ENCODE peak calls at places on chromosomes 16 and 17, in seven cellular contexts. W is stimulated activated CD4-positive, alpha-beta T cell treated with anti-CD3 and anti-CD28 coated beads, Interleukin-4, amount 100 ng/mL, for 24 hours; C is retina; H is fibroblast of mammary gland; J is GM13976; X is CD14-positive monocyte; T is ovary. Q is an unnamed sample.

GRCh38 chr16:67101683-67102082 is 8.1 kb upstream of the PHAF1 start:
- DNase-seq in W (peak; percentile 8), C (no peak), H (peak; percentile 60), J (no peak), X (no peak), T (no peak), Q (no peak)

GRCh38 chr16:369866-370436 is 387 bp downstream of the MRPL28 start:
- DNase-seq in W (no peak), C (no peak), H (no peak), J (no peak), X (no peak), T (no peak), Q (no peak)

GRCh38 chr17:63950940-63951907 is 19.1 kb upstream of the CD79B start:
- DNase-seq in W (no peak), C (no peak), H (no peak), J (peak; percentile 79), X (no peak), T (no peak), Q (peak; percentile 17)

GRCh38 chr17:65918450-65918849 is 273.5 kb downstream of the CEP112 start:
- DNase-seq in W (no peak), C (no peak), H (no peak), J (no peak), X (no peak), T (no peak), Q (no peak)

GRCh38 chr16:30474062-30474452 is 1.5 kb downstream of the ITGAL start:
- DNase-seq in W (no peak), C (peak; percentile 12), H (no peak), J (no peak), X (no peak), T (no peak), Q (no peak)

GRCh38 chr16:56932588-56933265 is 785 bp downstream of the HERPUD1 start:
- DNase-seq in W (peak; percentile 45), C (peak; percentile 81), H (peak; percentile 78), J (no peak), X (peak; percentile 93), T (peak; percentile 80), Q (peak; percentile 29)

GRCh38 chr17:44921122-44921882 is 6.0 kb upstream of the GFAP start:
- DNase-seq in W (no peak), C (peak; percentile 81), H (peak; percentile 20), J (no peak), X (no peak), T (no peak), Q (no peak)

GRCh38 chr16:52912565-52913173 is 140.0 kb downstream of the CHD9NB start:
- DNase-seq in W (peak; percentile 17), C (peak; percentile 81), H (peak; percentile 54), J (peak; percentile 52), X (no peak), T (no peak), Q (no peak)

GRCh38 chr16:77584205-77584859 is 138.0 kb upstream of the NUDT7 start:
- DNase-seq in W (peak; percentile 51), C (peak; percentile 67), H (peak; percentile 79), J (peak; percentile 50), X (no peak), T (peak; percentile 25), Q (peak; percentile 11)

GRCh38 chr16:67750466-67750865 is 31.4 kb upstream of the GFOD2 start:
- DNase-seq in W (no peak), C (no peak), H (no peak), J (no peak), X (no peak), T (no peak), Q (no peak)

GRCh38 chr17:5135726-5136579 is 20.1 kb downstream of the USP6 start:
- DNase-seq in W (no peak), C (no peak), H (no peak), J (no peak), X (no peak), T (no peak), Q (no peak)

GRCh38 chr17:42979511-42980273 is at the start of gene PTGES3L:
- DNase-seq in W (peak; percentile 36), C (no peak), H (no peak), J (peak; percentile 82), X (no peak), T (no peak), Q (no peak)

GRCh38 chr16:70523621-70524405 is at the start of gene SF3B3:
- DNase-seq in W (peak; percentile 77), C (peak; percentile 98), H (peak; percentile 37), J (peak; percentile 78), X (peak; percentile 60), T (peak; percentile 72), Q (peak; percentile 78)

GRCh38 chr16:80024443-80024842 is 423.9 kb upstream of the MAF start:
- DNase-seq in W (no peak), C (no peak), H (no peak), J (no peak), X (no peak), T (no peak), Q (no peak)

GRCh38 chr17:63150994-63151464 is 185.0 kb downstream of the TANC2 start:
- DNase-seq in W (no peak), C (peak; percentile 29), H (peak; percentile 77), J (no peak), X (no peak), T (no peak), Q (no peak)

GRCh38 chr17:38868095-38868967 is 1.5 kb upstream of the LASP1 start:
- DNase-seq in W (no peak), C (no peak), H (peak; percentile 72), J (no peak), X (no peak), T (peak; percentile 71), Q (no peak)

GRCh38 chr16:20789130-20789529 is 17.1 kb downstream of the ERI2 start:
- DNase-seq in W (no peak), C (no peak), H (no peak), J (no peak), X (no peak), T (no peak), Q (no peak)

GRCh38 chr16:59044616-59045015 is 310.5 kb upstream of the GOT2 start:
- DNase-seq in W (no peak), C (no peak), H (peak; percentile 7), J (no peak), X (no peak), T (no peak), Q (no peak)

GRCh38 chr17:1142503-1143095 is 37.2 kb downstream of the ABR start:
- DNase-seq in W (no peak), C (peak; percentile 61), H (no peak), J (no peak), X (no peak), T (no peak), Q (no peak)

GRCh38 chr16:20064931-20065330 is 8.8 kb downstream of the GPR139 start:
- DNase-seq in W (no peak), C (no peak), H (no peak), J (no peak), X (no peak), T (no peak), Q (no peak)

GRCh38 chr17:4483012-4483840 is 15.5 kb upstream of the SPNS2 start:
- DNase-seq in W (no peak), C (no peak), H (no peak), J (no peak), X (no peak), T (no peak), Q (no peak)

GRCh38 chr16:68296693-68297092 is 14.1 kb downstream of the SLC7A6OS start:
- DNase-seq in W (no peak), C (no peak), H (no peak), J (no peak), X (peak; percentile 61), T (no peak), Q (no peak)

GRCh38 chr16:78235168-78235800 is 135.8 kb downstream of the WWOX start:
- DNase-seq in W (peak; percentile 67), C (peak; percentile 60), H (peak; percentile 68), J (peak; percentile 73), X (peak; percentile 53), T (peak; percentile 30), Q (peak; percentile 47)

GRCh38 chr17:78476973-78477372 is 98.5 kb downstream of the PGS1 start:
- DNase-seq in W (no peak), C (no peak), H (no peak), J (no peak), X (no peak), T (no peak), Q (no peak)

GRCh38 chr17:36468903-36469635 is 17.4 kb upstream of the ZNHIT3 start:
- DNase-seq in W (no peak), C (peak; percentile 39), H (no peak), J (no peak), X (no peak), T (no peak), Q (no peak)

GRCh38 chr17:81911277-81911961 is at the start of gene PCYT2:
- DNase-seq in W (peak; percentile 93), C (peak; percentile 62), H (peak; percentile 76), J (peak; percentile 100), X (peak; percentile 92), T (peak; percentile 95), Q (peak; percentile 89)

GRCh38 chr17:50055055-50055425 is 870 bp upstream of the ITGA3 start:
- DNase-seq in W (peak; percentile 7), C (no peak), H (no peak), J (no peak), X (peak; percentile 12), T (no peak), Q (no peak)

GRCh38 chr17:72126575-72127486 is 6.0 kb downstream of the SOX9 start:
- DNase-seq in W (no peak), C (no peak), H (peak; percentile 70), J (no peak), X (no peak), T (no peak), Q (no peak)